ENCODE peak calls at places on chromosomes 5 and 9, in six cellular contexts. One of them, this sample, is unnamed.

GRCh38 chr9:2024888-2025781 is 10.0 kb downstream of the SMARCA2 start:
- DNase-seq in GM23338: peak
- DNase-seq in left ventricle myocardium inferior: no peak
- DNase-seq in thoracic aorta: no peak
- DNase-seq in CD8-positive, alpha-beta T cell: no peak
- DNase-seq in lung: no peak
- DNase-seq in this sample: no peak

GRCh38 chr5:125659316-125660071 is 763.7 kb upstream of the GRAMD2B start:
- DNase-seq in GM23338: peak
- DNase-seq in left ventricle myocardium inferior: no peak
- DNase-seq in thoracic aorta: no peak
- DNase-seq in CD8-positive, alpha-beta T cell: no peak
- DNase-seq in lung: no peak
- DNase-seq in this sample: no peak

GRCh38 chr5:110807174-110807573 is 68.4 kb downstream of the SLC25A46 start:
- DNase-seq in GM23338: no peak
- DNase-seq in left ventricle myocardium inferior: peak
- DNase-seq in thoracic aorta: no peak
- DNase-seq in CD8-positive, alpha-beta T cell: no peak
- DNase-seq in lung: no peak
- DNase-seq in this sample: peak

GRCh38 chr5:158975363-158975762 is 124.4 kb downstream of the EBF1 start:
- DNase-seq in GM23338: no peak
- DNase-seq in left ventricle myocardium inferior: no peak
- DNase-seq in thoracic aorta: no peak
- DNase-seq in CD8-positive, alpha-beta T cell: no peak
- DNase-seq in lung: no peak
- DNase-seq in this sample: no peak

GRCh38 chr5:75342836-75343235 is 5.8 kb downstream of the HMGCR start:
- DNase-seq in GM23338: no peak
- DNase-seq in left ventricle myocardium inferior: no peak
- DNase-seq in thoracic aorta: no peak
- DNase-seq in CD8-positive, alpha-beta T cell: no peak
- DNase-seq in lung: no peak
- DNase-seq in this sample: no peak

GRCh38 chr5:125987677-125988255 is 435.4 kb upstream of the GRAMD2B start:
- DNase-seq in GM23338: peak
- DNase-seq in left ventricle myocardium inferior: no peak
- DNase-seq in thoracic aorta: no peak
- DNase-seq in CD8-positive, alpha-beta T cell: no peak
- DNase-seq in lung: no peak
- DNase-seq in this sample: no peak

GRCh38 chr9:89592963-89593775 is 11.6 kb upstream of the GADD45G start:
- DNase-seq in GM23338: peak
- DNase-seq in left ventricle myocardium inferior: no peak
- DNase-seq in thoracic aorta: no peak
- DNase-seq in CD8-positive, alpha-beta T cell: no peak
- DNase-seq in lung: peak
- DNase-seq in this sample: no peak

GRCh38 chr9:100601216-100601615 is 23.3 kb downstream of the CAVIN4 start:
- DNase-seq in GM23338: peak
- DNase-seq in left ventricle myocardium inferior: no peak
- DNase-seq in thoracic aorta: no peak
- DNase-seq in CD8-positive, alpha-beta T cell: no peak
- DNase-seq in lung: peak
- DNase-seq in this sample: no peak

GRCh38 chr9:130541533-130541932 is 37.8 kb upstream of the FUBP3 start:
- DNase-seq in GM23338: no peak
- DNase-seq in left ventricle myocardium inferior: no peak
- DNase-seq in thoracic aorta: no peak
- DNase-seq in CD8-positive, alpha-beta T cell: no peak
- DNase-seq in lung: no peak
- DNase-seq in this sample: no peak

GRCh38 chr9:93649610-93650261 is 73.4 kb downstream of the PHF2 start:
- DNase-seq in GM23338: no peak
- DNase-seq in left ventricle myocardium inferior: peak
- DNase-seq in thoracic aorta: no peak
- DNase-seq in CD8-positive, alpha-beta T cell: no peak
- DNase-seq in lung: no peak
- DNase-seq in this sample: peak

GRCh38 chr5:36073595-36074216 is 7.0 kb upstream of the UGT3A2 start:
- DNase-seq in GM23338: peak
- DNase-seq in left ventricle myocardium inferior: no peak
- DNase-seq in thoracic aorta: no peak
- DNase-seq in CD8-positive, alpha-beta T cell: no peak
- DNase-seq in lung: no peak
- DNase-seq in this sample: no peak

GRCh38 chr5:83503662-83504061 is 32.1 kb downstream of the VCAN start:
- DNase-seq in GM23338: no peak
- DNase-seq in left ventricle myocardium inferior: no peak
- DNase-seq in thoracic aorta: no peak
- DNase-seq in CD8-positive, alpha-beta T cell: no peak
- DNase-seq in lung: no peak
- DNase-seq in this sample: no peak

GRCh38 chr9:118148990-118149389 is 444.8 kb downstream of the TLR4 start:
- DNase-seq in GM23338: peak
- DNase-seq in left ventricle myocardium inferior: no peak
- DNase-seq in thoracic aorta: no peak
- DNase-seq in CD8-positive, alpha-beta T cell: no peak
- DNase-seq in lung: no peak
- DNase-seq in this sample: no peak

GRCh38 chr9:121735065-121735791 is 83.8 kb downstream of the DAB2IP start:
- DNase-seq in GM23338: peak
- DNase-seq in left ventricle myocardium inferior: no peak
- DNase-seq in thoracic aorta: no peak
- DNase-seq in CD8-positive, alpha-beta T cell: no peak
- DNase-seq in lung: no peak
- DNase-seq in this sample: no peak

GRCh38 chr9:137828527-137829259 is 48.9 kb upstream of the CACNA1B start:
- DNase-seq in GM23338: peak
- DNase-seq in left ventricle myocardium inferior: no peak
- DNase-seq in thoracic aorta: no peak
- DNase-seq in CD8-positive, alpha-beta T cell: no peak
- DNase-seq in lung: no peak
- DNase-seq in this sample: no peak

GRCh38 chr5:68950111-68950510 is 143.7 kb upstream of the SLC30A5 start:
- DNase-seq in GM23338: no peak
- DNase-seq in left ventricle myocardium inferior: no peak
- DNase-seq in thoracic aorta: no peak
- DNase-seq in CD8-positive, alpha-beta T cell: no peak
- DNase-seq in lung: peak
- DNase-seq in this sample: no peak

GRCh38 chr5:131384181-131384580 is 120.3 kb downstream of the CDC42SE2 start:
- DNase-seq in GM23338: no peak
- DNase-seq in left ventricle myocardium inferior: no peak
- DNase-seq in thoracic aorta: no peak
- DNase-seq in CD8-positive, alpha-beta T cell: no peak
- DNase-seq in lung: no peak
- DNase-seq in this sample: no peak

GRCh38 chr5:152542741-152543140 is 137.7 kb upstream of the NMUR2 start:
- DNase-seq in GM23338: peak
- DNase-seq in left ventricle myocardium inferior: no peak
- DNase-seq in thoracic aorta: no peak
- DNase-seq in CD8-positive, alpha-beta T cell: no peak
- DNase-seq in lung: no peak
- DNase-seq in this sample: no peak

GRCh38 chr5:177336112-177336511 is 15.4 kb downstream of the LMAN2 start:
- DNase-seq in GM23338: peak
- DNase-seq in left ventricle myocardium inferior: no peak
- DNase-seq in thoracic aorta: no peak
- DNase-seq in CD8-positive, alpha-beta T cell: no peak
- DNase-seq in lung: no peak
- DNase-seq in this sample: no peak

DNA sequence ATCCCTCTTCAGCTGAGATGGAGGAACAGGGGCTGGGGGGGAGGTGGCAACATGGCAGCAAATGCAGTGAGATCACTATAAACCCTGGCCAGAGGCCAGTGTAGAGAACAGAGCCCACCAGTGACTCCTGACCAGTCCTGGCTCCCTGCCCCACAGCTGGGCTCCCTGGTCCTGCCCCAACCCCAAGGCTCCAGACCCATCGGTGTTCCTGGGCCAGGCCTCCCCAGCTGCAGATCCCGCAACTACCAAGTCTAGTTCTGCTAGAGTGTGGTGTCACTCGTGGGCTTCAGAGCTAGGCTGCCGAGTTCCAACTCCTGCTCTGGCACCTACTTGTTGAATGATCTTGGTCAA is 16.8 kb downstream of the AKNA start:
- DNase-seq in GM23338: no peak
- DNase-seq in left ventricle myocardium inferior: no peak
- DNase-seq in thoracic aorta: no peak
- DNase-seq in CD8-positive, alpha-beta T cell: no peak
- DNase-seq in lung: no peak
- DNase-seq in this sample: no peak
- TF ChIP-seq CTCF in GM23338: no peak
- TF ChIP-seq CTCF in left ventricle myocardium inferior: no peak
- TF ChIP-seq CTCF in thoracic aorta: no peak
- TF ChIP-seq CTCF in CD8-positive, alpha-beta T cell: no peak
- TF ChIP-seq CTCF in lung: no peak
- TF ChIP-seq CTCF in this sample: no peak

GRCh38 chr9:715310-715709 is 126.2 kb upstream of the DMRT1 start:
- DNase-seq in GM23338: no peak
- DNase-seq in left ventricle myocardium inferior: no peak
- DNase-seq in thoracic aorta: no peak
- DNase-seq in CD8-positive, alpha-beta T cell: no peak
- DNase-seq in lung: no peak
- DNase-seq in this sample: no peak
- H3K27ac ChIP-seq in GM23338: peak
- H3K27ac ChIP-seq in left ventricle myocardium inferior: peak
- H3K27ac ChIP-seq in thoracic aorta: peak
- H3K27ac ChIP-seq in CD8-positive, alpha-beta T cell: no peak
- H3K27ac ChIP-seq in lung: peak
- H3K27ac ChIP-seq in this sample: no peak

GRCh38 chr9:133538851-133539250 is 4.3 kb downstream of the ADAMTSL2 start:
- DNase-seq in GM23338: no peak
- DNase-seq in left ventricle myocardium inferior: no peak
- DNase-seq in thoracic aorta: no peak
- DNase-seq in CD8-positive, alpha-beta T cell: no peak
- DNase-seq in lung: no peak
- DNase-seq in this sample: no peak

GRCh38 chr9:133538176-133538575 is 3.7 kb downstream of the ADAMTSL2 start:
- DNase-seq in GM23338: no peak
- DNase-seq in left ventricle myocardium inferior: no peak
- DNase-seq in thoracic aorta: no peak
- DNase-seq in CD8-positive, alpha-beta T cell: no peak
- DNase-seq in lung: no peak
- DNase-seq in this sample: no peak

GRCh38 chr9:133542002-133542401 is 7.5 kb downstream of the ADAMTSL2 start:
- DNase-seq in GM23338: no peak
- DNase-seq in left ventricle myocardium inferior: no peak
- DNase-seq in thoracic aorta: no peak
- DNase-seq in CD8-positive, alpha-beta T cell: no peak
- DNase-seq in lung: no peak
- DNase-seq in this sample: no peak

GRCh38 chr9:133539434-133539833 is 4.9 kb downstream of the ADAMTSL2 start:
- DNase-seq in GM23338: peak
- DNase-seq in left ventricle myocardium inferior: peak
- DNase-seq in thoracic aorta: no peak
- DNase-seq in CD8-positive, alpha-beta T cell: no peak
- DNase-seq in lung: no peak
- DNase-seq in this sample: no peak

GRCh38 chr9:133540336-133541025 is 6.0 kb downstream of the ADAMTSL2 start:
- DNase-seq in GM23338: no peak
- DNase-seq in left ventricle myocardium inferior: no peak
- DNase-seq in thoracic aorta: no peak
- DNase-seq in CD8-positive, alpha-beta T cell: no peak
- DNase-seq in lung: no peak
- DNase-seq in this sample: no peak
- TF ChIP-seq CTCF in GM23338: peak
- TF ChIP-seq CTCF in left ventricle myocardium inferior: peak
- TF ChIP-seq CTCF in thoracic aorta: no peak
- TF ChIP-seq CTCF in CD8-positive, alpha-beta T cell: no peak
- TF ChIP-seq CTCF in lung: no peak
- TF ChIP-seq CTCF in this sample: no peak

GRCh38 chr9:125240649-125240999 is 519 bp downstream of the HSPA5 start:
- DNase-seq in GM23338: peak
- DNase-seq in left ventricle myocardium inferior: no peak
- DNase-seq in thoracic aorta: no peak
- DNase-seq in CD8-positive, alpha-beta T cell: peak
- DNase-seq in lung: peak
- DNase-seq in this sample: no peak

GRCh38 chr9:125238915-125239446 is 2.2 kb downstream of the HSPA5 start:
- DNase-seq in GM23338: no peak
- DNase-seq in left ventricle myocardium inferior: no peak
- DNase-seq in thoracic aorta: no peak
- DNase-seq in CD8-positive, alpha-beta T cell: no peak
- DNase-seq in lung: no peak
- DNase-seq in this sample: no peak

GRCh38 chr9:125238127-125238914 is 2.8 kb downstream of the HSPA5 start:
- DNase-seq in GM23338: no peak
- DNase-seq in left ventricle myocardium inferior: no peak
- DNase-seq in thoracic aorta: no peak
- DNase-seq in CD8-positive, alpha-beta T cell: no peak
- DNase-seq in lung: no peak
- DNase-seq in this sample: no peak

GRCh38 chr9:125241000-125241862 is at the start of gene HSPA5:
- DNase-seq in GM23338: peak
- DNase-seq in left ventricle myocardium inferior: peak
- DNase-seq in thoracic aorta: peak
- DNase-seq in CD8-positive, alpha-beta T cell: peak
- DNase-seq in lung: peak
- DNase-seq in this sample: peak

DNA sequence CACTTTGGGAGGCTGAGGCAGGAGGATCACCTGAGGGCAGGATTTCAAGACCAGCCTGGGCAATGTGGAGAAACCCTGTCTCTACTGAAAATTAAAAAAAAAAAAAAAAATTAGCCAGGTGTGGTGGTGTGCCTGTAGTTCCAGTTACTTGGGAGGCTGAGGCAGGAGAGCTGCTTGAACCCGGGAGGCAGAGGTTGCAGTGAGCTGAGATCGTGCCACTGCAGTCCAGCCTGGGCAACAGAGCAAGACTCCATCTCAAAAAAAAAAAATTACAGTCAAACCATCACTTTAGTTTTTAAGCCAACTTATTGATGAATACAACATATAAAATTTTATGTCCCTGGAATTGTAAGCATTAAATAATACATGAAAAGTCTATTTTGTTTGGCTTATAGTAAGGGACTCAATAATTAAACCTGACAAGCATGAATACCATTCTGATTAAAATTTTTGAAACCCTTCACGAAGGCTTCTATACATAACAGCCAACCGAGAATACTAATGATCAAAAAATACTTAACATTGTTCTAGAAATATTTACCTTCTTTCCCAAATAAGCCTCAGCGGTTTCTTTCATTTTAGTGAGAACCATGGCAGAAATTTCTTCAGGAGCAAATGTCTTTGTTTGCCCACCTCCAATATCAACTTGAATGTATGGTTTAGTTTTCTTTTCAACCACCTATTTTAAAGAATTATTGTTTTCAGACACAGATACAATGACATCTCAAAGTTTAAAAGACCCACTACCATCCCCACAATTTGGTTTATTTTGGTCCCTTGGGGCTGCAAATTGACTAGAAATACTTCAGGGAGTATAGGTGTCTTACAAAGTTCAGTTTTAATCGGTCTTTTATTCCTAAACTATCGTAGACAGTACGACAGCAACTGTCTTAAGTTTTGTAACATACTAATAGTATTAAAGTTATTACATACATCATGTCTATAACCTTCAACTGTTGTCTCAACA is 1.2 kb downstream of the HSPA5 start:
- DNase-seq in GM23338: no peak
- DNase-seq in left ventricle myocardium inferior: no peak
- DNase-seq in thoracic aorta: no peak
- DNase-seq in CD8-positive, alpha-beta T cell: no peak
- DNase-seq in lung: no peak
- DNase-seq in this sample: no peak
- H3K27ac ChIP-seq in GM23338: no peak
- H3K27ac ChIP-seq in left ventricle myocardium inferior: peak
- H3K27ac ChIP-seq in thoracic aorta: peak
- H3K27ac ChIP-seq in CD8-positive, alpha-beta T cell: peak
- H3K27ac ChIP-seq in lung: peak
- H3K27ac ChIP-seq in this sample: no peak

GRCh38 chr5:10424124-10424731 is 17.5 kb upstream of the ROPN1L start:
- DNase-seq in GM23338: peak
- DNase-seq in left ventricle myocardium inferior: no peak
- DNase-seq in thoracic aorta: no peak
- DNase-seq in CD8-positive, alpha-beta T cell: no peak
- DNase-seq in lung: no peak
- DNase-seq in this sample: no peak
- TF ChIP-seq CTCF in GM23338: peak
- TF ChIP-seq CTCF in left ventricle myocardium inferior: peak
- TF ChIP-seq CTCF in thoracic aorta: peak
- TF ChIP-seq CTCF in CD8-positive, alpha-beta T cell: peak
- TF ChIP-seq CTCF in lung: no peak
- TF ChIP-seq CTCF in this sample: no peak